ENCODE peak calls at places on chromosomes 3 and 15, in eight cellular contexts. R is RWPE1, E is endothelial cell, B is heart right ventricle, S is MM.1S, J is Calu3, A is body of pancreas, I is fibroblast of pulmonary artery. V is an unnamed sample.

GRCh38 chr3:102161362-102162006 is 273.3 kb upstream of the ZPLD1 start:
- DNase-seq in B (no peak), R (no peak), I (no peak), E (no peak), A (no peak), S (no peak), J (no peak), V (peak)

GRCh38 chr3:187747506-187747905 is 2.2 kb upstream of the BCL6 start:
- DNase-seq in B (no peak), E (no peak), R (no peak), S (no peak), I (no peak), A (no peak), J (no peak), V (no peak)

GRCh38 chr3:40387001-40387894 is at the start of gene ENTPD3:
- DNase-seq in I (no peak), A (peak), J (peak), R (peak), E (peak), B (no peak), S (no peak), V (peak)

GRCh38 chr3:124846189-124846588 is 41.0 kb downstream of the ITGB5 start:
- DNase-seq in B (no peak), E (no peak), S (no peak), J (no peak), A (no peak), R (no peak), I (peak), V (peak)

GRCh38 chr3:115321396-115321795 is 174.3 kb upstream of the ZBTB20 start:
- DNase-seq in A (no peak), E (no peak), I (peak), J (no peak), B (no peak), R (no peak), S (no peak), V (peak)

GRCh38 chr3:126358816-126359181 is 1.6 kb upstream of the KLF15 start:
- DNase-seq in A (no peak), J (no peak), I (no peak), R (no peak), S (no peak), B (no peak), E (no peak), V (no peak)

GRCh38 chr3:128994173-128994512 is 267 bp upstream of the CFAP92 start:
- DNase-seq in B (no peak), J (no peak), A (no peak), R (no peak), S (no peak), E (no peak), I (no peak), V (no peak)

GRCh38 chr3:122619040-122619439 is 41.6 kb downstream of the PARP15 start:
- DNase-seq in J (no peak), A (no peak), B (no peak), R (no peak), I (no peak), S (no peak), E (no peak), V (no peak)

GRCh38 chr3:178320481-178321352 is 215.5 kb upstream of the KCNMB2 start:
- DNase-seq in J (no peak), A (peak), I (peak), B (peak), S (peak), R (no peak), E (no peak), V (peak)

GRCh38 chr3:132180337-132180791 is 136.8 kb upstream of the ACP3 start:
- DNase-seq in B (no peak), J (peak), S (peak), I (peak), A (no peak), E (peak), R (peak), V (peak)

GRCh38 chr3:194945508-194945907 is 259.8 kb downstream of the FAM43A start:
- DNase-seq in I (no peak), S (no peak), B (no peak), J (no peak), E (no peak), R (no peak), A (no peak), V (no peak)

GRCh38 chr15:41465822-41466421 is 27.8 kb upstream of the ITPKA start:
- DNase-seq in S (peak), E (peak), J (peak), I (peak), A (no peak), B (no peak), R (peak), V (peak)

GRCh38 chr3:196996454-196997265 is 28.0 kb upstream of the PIGZ start:
- DNase-seq in B (no peak), J (no peak), I (no peak), S (no peak), R (no peak), A (no peak), E (no peak), V (peak)

GRCh38 chr15:27970661-27971392 is 128.3 kb downstream of the OCA2 start:
- DNase-seq in I (no peak), E (no peak), A (no peak), R (no peak), J (no peak), S (no peak), B (no peak), V (no peak)

GRCh38 chr3:24299236-24299635 is 195.4 kb downstream of the THRB start:
- DNase-seq in B (no peak), J (no peak), E (no peak), R (peak), S (no peak), A (no peak), I (peak), V (peak)

GRCh38 chr3:183394150-183394549 is 34.3 kb downstream of the MCF2L2 start:
- DNase-seq in A (no peak), E (no peak), B (no peak), I (peak), R (peak), S (no peak), J (no peak), V (no peak)

GRCh38 chr3:69012836-69013255 is 638 bp downstream of the EOGT start:
- DNase-seq in B (peak), R (peak), J (peak), I (peak), E (peak), S (peak), A (peak), V (peak)

GRCh38 chr3:118171236-118171852 is 863.3 kb downstream of the IGSF11 start:
- DNase-seq in E (no peak), J (no peak), B (no peak), I (no peak), R (no peak), S (no peak), A (no peak), V (no peak)

GRCh38 chr15:40346579-40347558 is 4.0 kb upstream of the PHGR1 start:
- DNase-seq in E (no peak), I (no peak), R (no peak), B (no peak), S (no peak), A (no peak), J (no peak), V (no peak)

GRCh38 chr3:56855856-56856538 is 54.2 kb upstream of the ARHGEF3 start:
- DNase-seq in S (peak), R (no peak), I (peak), E (peak), B (peak), A (no peak), J (peak), V (peak)

GRCh38 chr3:78887029-78887428 is 880.8 kb downstream of the ROBO1 start:
- DNase-seq in B (no peak), E (no peak), R (peak), J (no peak), I (peak), A (no peak), S (no peak), V (peak)

GRCh38 chr3:60809857-60810256 is 441.4 kb downstream of the FHIT start:
- DNase-seq in R (peak), S (no peak), I (peak), J (no peak), E (no peak), B (no peak), A (no peak), V (peak)

GRCh38 chr3:149336925-149337324 is 3.5 kb upstream of the TM4SF18 start:
- DNase-seq in A (no peak), I (no peak), E (no peak), B (no peak), S (no peak), J (no peak), R (no peak), V (no peak)

GRCh38 chr3:113194747-113195400 is 16.5 kb upstream of the BOC start:
- DNase-seq in A (no peak), B (no peak), R (no peak), J (no peak), I (no peak), E (no peak), S (no peak), V (no peak)

GRCh38 chr15:77029166-77030041 is 34.5 kb downstream of the PSTPIP1 start:
- DNase-seq in E (no peak), J (no peak), B (no peak), A (no peak), R (no peak), I (no peak), S (no peak), V (no peak)
- TF ChIP-seq CTCF in E (no peak), J (no peak), B (no peak), A (no peak), R (no peak), I (no peak), S (no peak), V (no peak)

GRCh38 chr3:98361289-98361688 is 7.6 kb downstream of the OR5K4 start:
- DNase-seq in J (no peak), E (no peak), R (no peak), I (no peak), B (no peak), S (peak), A (no peak), V (no peak)

GRCh38 chr3:98360681-98361080 is 7.0 kb downstream of the OR5K4 start:
- DNase-seq in S (no peak), E (no peak), R (no peak), I (no peak), J (no peak), B (no peak), A (no peak), V (no peak)

GRCh38 chr3:98359250-98359649 is 5.6 kb downstream of the OR5K4 start:
- DNase-seq in E (no peak), J (no peak), S (no peak), I (no peak), R (no peak), B (no peak), A (no peak), V (no peak)

GRCh38 chr3:98359993-98360675 is 6.5 kb downstream of the OR5K4 start:
- DNase-seq in B (no peak), I (no peak), R (no peak), J (peak), A (no peak), S (peak), E (no peak), V (peak)
- TF ChIP-seq CTCF in B (no peak), I (no peak), R (no peak), J (no peak), A (no peak), S (peak), E (no peak), V (peak)

DNA sequence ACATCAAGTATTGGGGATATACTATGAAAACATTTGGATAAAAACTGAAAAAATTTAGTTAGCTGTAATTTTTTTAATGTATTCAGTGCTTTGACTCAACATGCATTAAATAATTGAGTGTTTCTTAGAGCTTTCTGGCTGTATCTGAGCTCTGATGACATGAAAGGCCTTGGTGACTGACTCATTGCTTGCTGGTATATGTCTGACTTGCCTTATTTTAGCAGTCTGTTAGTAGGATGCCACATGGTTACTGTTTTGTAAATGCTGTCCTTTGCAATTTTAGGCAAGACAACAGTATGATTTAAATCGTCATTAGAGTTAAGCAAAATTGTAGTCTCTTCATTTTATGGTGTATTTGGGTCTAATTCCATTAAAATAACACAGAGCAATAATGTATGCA is 199.2 kb downstream of the GHSR start:
- DNase-seq in A (no peak), I (peak), R (no peak), S (no peak), B (no peak), J (no peak), E (no peak), V (peak)
- TF ChIP-seq CTCF in A (no peak), I (no peak), R (no peak), S (no peak), B (no peak), J (no peak), E (no peak), V (no peak)

DNA sequence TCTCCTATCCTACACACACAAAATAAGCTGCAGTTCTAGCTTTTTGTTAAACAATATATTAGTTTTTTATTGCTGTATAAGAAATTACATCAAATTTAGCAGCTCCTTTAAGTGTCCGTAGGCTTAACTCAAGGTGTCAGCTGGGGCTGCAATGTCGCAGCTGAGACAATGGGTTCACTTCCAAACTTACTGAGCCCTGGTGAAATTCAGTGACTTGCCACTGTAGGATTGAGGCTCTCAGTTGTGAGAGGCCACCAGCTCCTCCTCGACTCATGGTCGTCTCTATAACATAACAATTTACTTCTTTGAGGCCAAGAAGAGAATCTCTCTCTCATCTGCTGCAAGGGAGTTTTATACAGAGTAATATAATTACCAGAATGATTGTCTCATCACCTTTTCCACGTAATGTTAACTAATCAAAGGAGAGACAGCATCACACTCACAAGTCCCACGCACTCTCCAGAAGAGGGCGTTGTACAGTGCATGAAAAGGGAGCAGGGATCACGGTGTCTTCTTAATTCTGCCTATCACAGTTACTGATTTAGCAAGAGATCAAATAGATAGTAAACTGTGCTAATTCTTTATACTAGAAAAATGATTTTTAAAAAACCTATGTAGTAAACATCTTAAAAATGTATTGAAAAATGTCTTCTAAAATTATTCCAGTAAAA is 735.6 kb upstream of the GBE1 start:
- DNase-seq in J (peak), I (no peak), A (no peak), E (peak), R (no peak), B (no peak), S (no peak), V (peak)
- TF ChIP-seq CTCF in J (peak), I (no peak), A (peak), E (peak), R (no peak), B (no peak), S (no peak), V (peak)

GRCh38 chr3:37320276-37320675 is 145.9 kb upstream of the LRRFIP2 start:
- DNase-seq in A (no peak), J (no peak), S (no peak), R (no peak), I (no peak), E (no peak), B (no peak), V (no peak)

GRCh38 chr3:37319784-37320183 is 145.4 kb upstream of the LRRFIP2 start:
- DNase-seq in A (no peak), E (no peak), R (no peak), J (no peak), S (no peak), B (no peak), I (no peak), V (no peak)

GRCh38 chr3:37321863-37322262 is 147.5 kb upstream of the LRRFIP2 start:
- DNase-seq in E (no peak), J (no peak), S (no peak), B (no peak), R (no peak), A (no peak), I (no peak), V (no peak)

GRCh38 chr3:37324752-37325407 is 150.5 kb upstream of the LRRFIP2 start:
- DNase-seq in R (no peak), J (no peak), I (peak), E (no peak), S (no peak), B (no peak), A (no peak), V (no peak)

GRCh38 chr3:37321260-37321852 is 147.0 kb upstream of the LRRFIP2 start:
- DNase-seq in R (no peak), I (peak), S (no peak), J (no peak), A (no peak), B (no peak), E (no peak), V (no peak)
- TF ChIP-seq CTCF in R (no peak), I (no peak), S (no peak), J (no peak), A (no peak), B (no peak), E (no peak), V (no peak)

GRCh38 chr3:127762077-127762786 is 60.1 kb downstream of the MGLL start:
- DNase-seq in S (no peak), I (no peak), A (no peak), J (no peak), R (no peak), B (peak), E (no peak), V (no peak)

GRCh38 chr3:127759826-127760225 is 62.5 kb downstream of the MGLL start:
- DNase-seq in S (no peak), I (no peak), B (no peak), J (no peak), A (no peak), R (no peak), E (no peak), V (no peak)

GRCh38 chr3:127762787-127763105 is 59.6 kb downstream of the MGLL start:
- DNase-seq in R (no peak), J (no peak), I (no peak), S (no peak), B (no peak), E (no peak), A (no peak), V (no peak)

GRCh38 chr3:127760361-127760760 is 62.0 kb downstream of the MGLL start:
- DNase-seq in S (no peak), I (no peak), B (peak), J (no peak), R (no peak), A (no peak), E (no peak), V (no peak)

DNA sequence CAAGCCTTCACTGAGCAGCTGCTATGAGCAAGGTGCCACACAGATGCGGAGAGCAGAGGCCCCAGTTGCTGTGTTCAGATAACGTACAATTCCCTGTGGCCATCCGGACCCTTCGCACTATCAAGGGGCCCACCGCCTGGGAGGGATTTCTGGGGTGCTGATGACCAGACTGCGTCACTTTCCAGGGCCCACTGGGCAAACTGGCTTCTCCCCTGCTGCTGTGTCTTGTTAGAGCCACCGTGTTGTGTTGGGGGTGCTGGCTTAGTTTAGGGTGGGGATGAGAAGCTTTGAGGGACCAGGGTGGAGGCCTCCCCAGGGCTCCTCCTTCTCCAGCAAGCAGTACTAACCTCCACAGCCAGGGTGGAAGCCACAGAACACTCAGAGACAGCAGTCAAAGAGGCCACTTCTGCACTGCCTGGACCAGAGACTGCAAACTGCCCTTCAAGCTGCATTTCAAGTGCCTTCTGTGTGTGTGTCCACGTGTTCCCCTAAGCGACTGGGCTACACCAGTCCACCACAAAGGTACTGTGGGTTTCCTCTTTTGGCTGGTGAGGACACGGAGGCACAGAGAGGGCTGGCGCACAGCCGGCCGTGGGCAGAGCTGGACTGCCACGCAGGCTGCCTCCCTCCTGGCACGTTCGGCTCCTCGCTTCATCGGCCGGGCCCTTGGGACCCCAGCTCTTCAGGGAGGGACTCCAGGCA is 61.1 kb downstream of the MGLL start:
- DNase-seq in R (no peak), J (no peak), A (no peak), B (no peak), I (no peak), E (no peak), S (no peak), V (no peak)
- TF ChIP-seq CTCF in R (no peak), J (no peak), A (no peak), B (no peak), I (no peak), E (no peak), S (no peak), V (no peak)

DNA sequence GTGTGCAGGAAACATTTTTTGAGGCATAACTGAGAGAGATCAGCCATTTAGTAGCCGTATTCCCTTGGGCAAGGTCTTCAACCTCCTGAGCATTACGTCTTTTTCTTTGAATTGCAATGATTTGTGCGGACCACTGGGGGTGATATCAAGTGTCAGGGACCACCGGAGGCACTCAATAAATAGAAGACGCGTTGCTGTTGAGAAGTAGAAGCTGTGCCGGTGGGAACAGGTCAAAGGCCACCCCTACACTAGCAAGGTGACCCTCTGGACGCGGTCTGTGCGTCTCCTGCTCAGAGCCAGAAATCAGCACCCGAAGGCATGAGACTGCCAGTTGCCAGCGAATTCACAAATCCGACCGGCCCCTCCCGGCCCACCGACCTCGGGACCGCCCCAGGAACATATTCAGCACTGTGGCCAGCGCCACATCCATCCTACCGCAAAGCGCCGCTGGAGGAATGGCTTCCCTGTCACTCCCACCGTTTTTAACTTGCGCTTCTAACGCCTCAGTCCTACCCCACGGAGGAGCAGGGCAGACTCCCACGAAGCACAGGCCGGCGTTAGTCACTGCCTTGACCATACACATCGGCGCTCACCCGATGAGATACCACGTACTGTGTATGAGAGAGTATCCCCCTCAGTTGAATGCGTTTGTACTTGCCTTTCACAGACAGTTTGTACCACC is 1.4 kb upstream of the GHSR start:
- DNase-seq in J (peak), S (no peak), I (peak), E (peak), B (peak), A (peak), R (peak), V (no peak)
- TF ChIP-seq CTCF in J (no peak), S (no peak), I (no peak), E (no peak), B (no peak), A (no peak), R (no peak), V (no peak)

DNA sequence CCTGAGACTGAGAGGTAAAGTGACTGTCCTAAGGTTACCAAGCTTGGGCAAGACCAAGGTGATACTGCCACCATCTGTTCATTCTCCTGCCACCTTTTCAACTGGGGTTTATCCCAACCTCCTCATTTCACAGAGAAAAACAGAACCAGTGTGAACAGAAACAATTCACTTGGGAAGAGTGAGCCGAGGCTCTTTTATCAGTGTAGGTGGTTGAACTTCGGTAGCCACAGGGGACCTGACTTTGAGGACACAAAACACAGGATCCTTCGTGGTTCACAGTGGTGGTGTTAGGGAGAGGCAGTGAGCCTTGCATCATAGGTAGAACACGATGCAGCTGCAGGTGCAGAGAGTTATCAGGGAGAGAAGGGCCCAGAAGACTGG is 72.8 kb upstream of the ICE2 start:
- DNase-seq in A (no peak), B (no peak), J (peak), I (no peak), S (no peak), R (peak), E (no peak), V (peak)
- TF ChIP-seq CTCF in A (no peak), B (no peak), J (peak), I (no peak), S (peak), R (no peak), E (no peak), V (peak)

GRCh38 chr3:192188218-192188835 is 539.0 kb downstream of the FGF12 start:
- DNase-seq in S (peak), E (peak), I (peak), J (peak), B (peak), A (peak), R (peak), V (peak)
- TF ChIP-seq CTCF in S (peak), E (peak), I (peak), J (peak), B (peak), A (peak), R (peak), V (peak)

V was measured in MCF 10A.